ENCODE peak calls at places on chromosomes 16 and 17, in seven cellular contexts. W is GM03348; E is NCI-H146; U is activated effector memory CD4-positive, alpha-beta T cell treated with anti-CD3 and anti-CD28 coated beads, Interleukin-2, amount 50 U/mL, for 16 hours; G is GM10248; O is activated CD8-positive, alpha-beta memory T cell treated with anti-CD3 and anti-CD28 coated beads for 48 hours; H is iPS DF 6.9. Q is an unnamed sample.

GRCh38 chr17:69760562-69760961 is 314.5 kb upstream of the KCNJ16 start:
- DNase-seq in G (no peak), H (no peak), U (no peak), W (no peak), E (no peak), O (no peak), Q (no peak)

GRCh38 chr16:24036614-24037013 is 200.8 kb downstream of the PRKCB start:
- DNase-seq in O (no peak), E (peak), U (no peak), H (no peak), W (peak), G (peak), Q (no peak)

GRCh38 chr17:36673068-36673467 is 71.7 kb downstream of the MRM1 start:
- DNase-seq in W (no peak), O (no peak), U (no peak), H (no peak), E (no peak), G (no peak), Q (no peak)

GRCh38 chr17:52147431-52147830 is 11.1 kb downstream of the CA10 start:
- DNase-seq in O (no peak), G (no peak), H (no peak), W (no peak), E (no peak), U (no peak), Q (no peak)

GRCh38 chr17:11944587-11944986 is 52.7 kb downstream of the ZNF18 start:
- DNase-seq in O (no peak), H (no peak), E (no peak), G (no peak), U (no peak), W (no peak), Q (no peak)

GRCh38 chr16:85148959-85149358 is 36.7 kb upstream of the CIBAR2 start:
- DNase-seq in G (no peak), U (no peak), W (no peak), E (peak), O (no peak), H (no peak), Q (no peak)

GRCh38 chr17:45794840-45795239 is 10.7 kb downstream of the CRHR1 start:
- DNase-seq in G (no peak), E (no peak), W (no peak), U (no peak), H (no peak), O (no peak), Q (no peak)

GRCh38 chr16:44655-45054 is 8.8 kb downstream of the POLR3K start:
- DNase-seq in U (no peak), W (no peak), H (no peak), O (no peak), G (no peak), E (no peak), Q (no peak)

GRCh38 chr16:3274490-3274889 is 8.8 kb upstream of the ZNF263 start:
- DNase-seq in U (no peak), G (no peak), H (no peak), E (peak), O (no peak), W (no peak), Q (no peak)

GRCh38 chr17:42135664-42136653 is 13.4 kb downstream of the HSPB9 start:
- DNase-seq in W (peak), O (no peak), E (peak), G (no peak), U (no peak), H (no peak), Q (no peak)

GRCh38 chr16:60041671-60042070 is 1307.6 kb upstream of the GOT2 start:
- DNase-seq in W (no peak), E (no peak), G (no peak), O (no peak), U (no peak), H (no peak), Q (no peak)

GRCh38 chr17:77433385-77434135 is 292.8 kb downstream of the SEC14L1 start:
- DNase-seq in E (no peak), U (peak), W (peak), G (peak), H (no peak), O (no peak), Q (no peak)

GRCh38 chr16:67199011-67199807 is at the start of gene ELMO3:
- DNase-seq in E (peak), U (no peak), H (no peak), W (peak), G (no peak), O (no peak), Q (no peak)

GRCh38 chr17:75087558-75088453 is at the start of gene SLC16A5:
- DNase-seq in H (peak), O (no peak), W (peak), U (peak), E (peak), G (peak), Q (peak)